ENCODE peak calls at places on chromosomes 12 and 14, in ten cellular contexts. E, C, S, N, X, F, Z, V, J and W are unnamed samples.

GRCh38 chr14:48398675-48399282 is 723.4 kb upstream of the MDGA2 start:
- DNase-seq in N (no peak), E (no peak), V (peak), S (no peak), J (no peak), C (no peak), X (no peak), Z (no peak), F (peak), W (peak)

GRCh38 chr12:68378859-68379628 is 46.9 kb upstream of the MDM1 start:
- DNase-seq in N (no peak), C (no peak), F (peak), J (no peak), V (peak), X (peak), Z (no peak), S (no peak), E (peak), W (no peak)

GRCh38 chr14:66610154-66610563 is 102.2 kb downstream of the GPHN start:
- DNase-seq in V (peak), F (peak), C (no peak), J (no peak), E (no peak), Z (no peak), N (no peak), X (no peak), S (no peak), W (no peak)

GRCh38 chr12:107356266-107356936 is 263.1 kb upstream of the CRY1 start:
- DNase-seq in E (no peak), C (no peak), V (peak), X (no peak), Z (no peak), J (no peak), N (no peak), F (peak), S (no peak), W (no peak)

GRCh38 chr14:69152181-69152943 is 557 bp downstream of the DCAF5 start:
- DNase-seq in V (peak), C (peak), J (peak), S (peak), Z (no peak), E (peak), F (peak), X (peak), N (peak), W (peak)

GRCh38 chr12:124992874-124993567 is 424 bp upstream of the BRI3BP start:
- DNase-seq in J (no peak), S (no peak), E (peak), V (peak), C (no peak), X (peak), F (peak), Z (no peak), N (no peak), W (peak)

GRCh38 chr12:49044660-49045059 is 15.9 kb downstream of the KMT2D start:
- DNase-seq in N (no peak), C (no peak), E (no peak), X (no peak), J (no peak), S (no peak), F (no peak), V (no peak), Z (no peak), W (no peak)

GRCh38 chr12:122687091-122687490 is 16.1 kb downstream of the HCAR2 start:
- DNase-seq in V (no peak), N (no peak), C (no peak), F (no peak), E (peak), J (no peak), Z (no peak), S (no peak), X (peak), W (no peak)

GRCh38 chr12:32680787-32681186 is 1.7 kb downstream of the DNM1L start:
- DNase-seq in X (no peak), V (no peak), N (no peak), Z (no peak), S (no peak), E (no peak), F (no peak), J (no peak), C (no peak), W (no peak)

GRCh38 chr14:69996197-69996596 is 117.0 kb downstream of the SMOC1 start:
- DNase-seq in J (no peak), C (no peak), S (no peak), Z (no peak), E (no peak), N (no peak), F (peak), V (peak), X (no peak), W (no peak)

GRCh38 chr14:52307870-52308269 is 6.2 kb upstream of the PTGER2 start:
- DNase-seq in S (no peak), V (no peak), Z (no peak), F (no peak), C (no peak), E (no peak), N (no peak), J (no peak), X (no peak), W (no peak)

GRCh38 chr12:90958995-90959394 is 4.0 kb upstream of the CCER1 start:
- DNase-seq in X (no peak), N (no peak), J (no peak), S (no peak), E (no peak), C (no peak), Z (no peak), F (no peak), V (peak), W (no peak)

GRCh38 chr14:50099335-50099734 is 17.0 kb downstream of the VCPKMT start:
- DNase-seq in N (no peak), C (no peak), V (no peak), E (no peak), S (no peak), X (no peak), F (no peak), J (no peak), Z (no peak), W (no peak)

GRCh38 chr12:19967001-19967400 is 401.3 kb upstream of the PDE3A start:
- DNase-seq in C (no peak), N (no peak), V (peak), F (no peak), X (no peak), S (no peak), J (no peak), Z (no peak), E (no peak), W (no peak)

GRCh38 chr12:5379737-5380496 is 52.0 kb upstream of the NTF3 start:
- DNase-seq in Z (no peak), N (no peak), E (no peak), X (no peak), J (no peak), C (no peak), S (no peak), F (no peak), V (no peak), W (peak)

GRCh38 chr14:47626151-47627035 is 49.0 kb downstream of the MDGA2 start:
- DNase-seq in F (no peak), C (no peak), E (no peak), N (no peak), J (no peak), V (no peak), X (no peak), S (no peak), Z (no peak), W (no peak)

GRCh38 chr14:72521968-72522741 is 371.7 kb downstream of the DPF3 start:
- DNase-seq in E (no peak), V (no peak), S (no peak), J (no peak), X (no peak), C (no peak), Z (no peak), F (no peak), N (no peak), W (no peak)

GRCh38 chr14:70086685-70087379 is 101.9 kb downstream of the SLC8A3 start:
- DNase-seq in C (no peak), V (peak), Z (peak), S (no peak), N (no peak), J (no peak), X (no peak), F (peak), E (peak), W (no peak)

GRCh38 chr14:73851567-73852382 is at the start of gene PTGR2:
- DNase-seq in J (peak), Z (peak), S (peak), C (peak), F (peak), N (peak), X (peak), V (peak), E (peak), W (peak)

GRCh38 chr12:76020731-76021672 is 10.6 kb downstream of the PHLDA1 start:
- DNase-seq in F (peak), Z (peak), X (peak), J (peak), V (peak), C (no peak), S (no peak), E (no peak), N (peak), W (no peak)

GRCh38 chr14:101110729-101111619 is 207.5 kb upstream of the RTL1 start:
- DNase-seq in S (no peak), V (peak), J (no peak), N (peak), Z (no peak), C (peak), X (peak), F (no peak), E (no peak), W (no peak)

GRCh38 chr12:77339610-77340009 is 274.2 kb upstream of the E2F7 start:
- DNase-seq in V (no peak), S (no peak), J (no peak), E (no peak), X (no peak), N (no peak), Z (no peak), F (no peak), C (no peak), W (no peak)

GRCh38 chr12:9406564-9407424 is 198.6 kb upstream of the PZP start:
- DNase-seq in F (no peak), Z (no peak), N (no peak), E (no peak), V (no peak), X (no peak), J (no peak), C (no peak), S (no peak), W (no peak)

GRCh38 chr12:45148619-45149018 is 67.3 kb upstream of the ANO6 start:
- DNase-seq in N (no peak), C (no peak), S (no peak), E (no peak), V (no peak), X (no peak), Z (no peak), J (no peak), F (no peak), W (no peak)
- TF ChIP-seq POLR2A in N (no peak), C (no peak), S (no peak), E (no peak), V (no peak), X (no peak), Z (no peak), J (no peak), F (no peak), W (no peak)

GRCh38 chr12:11732760-11733159 is 83.3 kb downstream of the ETV6 start:
- DNase-seq in F (no peak), C (no peak), N (no peak), Z (no peak), J (no peak), S (no peak), V (no peak), E (no peak), X (no peak), W (no peak)

GRCh38 chr12:11731042-11731357 is 81.5 kb downstream of the ETV6 start:
- DNase-seq in X (no peak), J (no peak), C (no peak), N (no peak), E (no peak), Z (no peak), V (no peak), S (no peak), F (no peak), W (no peak)

GRCh38 chr12:11730299-11731041 is 81.0 kb downstream of the ETV6 start:
- DNase-seq in F (no peak), E (peak), X (peak), Z (no peak), C (no peak), N (no peak), J (no peak), S (no peak), V (no peak), W (peak)

GRCh38 chr12:11731455-11731854 is 82.0 kb downstream of the ETV6 start:
- DNase-seq in X (no peak), N (no peak), J (no peak), E (no peak), C (no peak), V (peak), S (no peak), F (peak), Z (no peak), W (no peak)

DNA sequence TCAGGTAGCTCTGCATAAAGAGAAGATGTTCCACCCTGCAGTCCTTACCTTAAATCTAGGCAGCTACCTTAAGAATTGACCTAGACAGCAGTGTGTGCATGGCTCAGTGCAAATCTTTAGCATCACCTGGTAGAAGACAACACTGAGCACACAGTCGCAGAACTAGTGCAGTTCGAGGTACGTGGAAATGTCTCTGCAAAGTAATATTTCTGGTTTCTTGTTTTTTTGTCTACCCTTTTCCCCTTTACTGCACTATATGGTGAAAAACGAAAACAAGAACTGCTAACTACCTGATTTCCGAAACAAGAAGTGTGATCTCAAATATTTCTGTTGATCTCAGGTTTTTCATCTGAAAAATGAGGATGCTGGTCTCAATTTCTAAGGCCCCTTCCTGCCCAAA is 82.5 kb downstream of the ETV6 start:
- DNase-seq in E (no peak), X (no peak), J (no peak), V (no peak), Z (no peak), N (no peak), S (no peak), C (no peak), F (no peak), W (no peak)
- TF ChIP-seq POLR2A in E (no peak), X (no peak), J (no peak), V (no peak), Z (no peak), N (no peak), S (peak), C (no peak), F (no peak), W (no peak)

GRCh38 chr12:6943719-6944380 is at the start of the genes C12orf57 and RNU7-1:
- DNase-seq in N (peak), F (peak), E (peak), S (peak), J (peak), Z (peak), X (peak), C (peak), V (peak), W (peak)
- TF ChIP-seq POLR2A in N (peak), F (peak), E (peak), S (peak), J (no peak), Z (peak), X (peak), C (peak), V (peak), W (peak)

DNA sequence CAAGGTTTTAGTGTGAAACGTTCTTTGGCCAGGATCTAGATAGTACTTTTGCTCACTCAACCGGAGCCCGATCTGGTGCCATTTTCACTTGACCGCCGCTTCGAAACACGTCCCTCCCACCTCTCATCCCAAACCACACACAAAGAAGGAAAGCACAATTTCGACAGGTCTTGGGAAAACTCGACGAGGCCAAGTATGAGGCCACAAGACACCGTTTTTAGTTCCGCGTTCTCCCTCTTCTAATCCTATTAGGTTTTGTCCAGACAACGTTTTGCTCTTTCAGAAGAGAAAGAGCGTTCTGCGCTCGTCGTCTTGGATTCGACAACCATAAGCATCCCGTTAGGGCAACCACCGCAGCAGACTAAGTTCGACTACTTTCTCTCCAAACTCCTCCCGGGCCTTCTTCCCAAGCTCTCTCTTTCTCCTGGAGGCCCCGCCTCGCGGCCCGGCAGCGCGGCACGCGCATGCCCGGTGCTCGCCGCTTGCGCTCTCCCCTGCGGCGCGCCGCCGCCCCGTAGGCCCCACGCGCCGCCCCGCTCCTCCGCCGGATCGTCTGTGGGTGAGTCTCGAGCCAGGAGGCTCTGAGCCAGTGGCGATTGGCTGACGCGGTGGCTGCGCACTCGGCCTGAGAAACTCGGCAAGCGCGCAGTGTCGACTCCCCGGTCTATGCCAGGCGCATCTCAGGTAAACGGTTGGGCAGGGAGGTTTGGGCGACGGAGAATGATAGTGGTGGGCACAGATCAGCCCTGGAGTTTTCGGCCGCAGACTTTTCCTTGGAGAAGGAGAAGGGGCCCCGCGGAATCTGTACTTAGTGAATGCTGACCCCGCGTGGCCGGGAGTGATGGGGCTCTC is at the start of gene MIPOL1:
- DNase-seq in X (peak), F (no peak), J (peak), E (peak), V (peak), C (peak), S (no peak), N (peak), Z (peak), W (peak)
- TF ChIP-seq POLR2A in X (peak), F (no peak), J (peak), E (peak), V (peak), C (no peak), S (no peak), N (peak), Z (peak), W (peak)

GRCh38 chr12:131604859-131605258 is 106.0 kb upstream of the SFSWAP start:
- DNase-seq in Z (no peak), S (no peak), X (no peak), N (no peak), V (no peak), C (no peak), J (no peak), E (no peak), F (no peak), W (no peak)
- TF ChIP-seq POLR2A in Z (no peak), S (no peak), X (no peak), N (no peak), V (no peak), C (no peak), J (no peak), E (no peak), F (no peak), W (no peak)